ENCODE peak calls at places on chromosomes 1 and 21, in five cellular contexts. J, U, B, Q and M are unnamed samples. For H3K27me3, the result is how much of the 10 kb centered on the place peaks cover.

GRCh38 chr1:189274267-189274666 is 1203.4 kb downstream of the BRINP3 start:
- DNase-seq in J (no peak), Q (no peak), U (no peak), B (no peak), M (no peak)

GRCh38 chr1:225816643-225817538 is 7.0 kb downstream of the EPHX1 start:
- DNase-seq in Q (no peak), J (no peak), B (peak), U (no peak), M (no peak)

GRCh38 chr1:52179073-52179472 is 37.2 kb downstream of the ZFYVE9 start:
- DNase-seq in J (no peak), U (no peak), Q (no peak), B (no peak), M (peak)

GRCh38 chr1:46203738-46204405 is 738 bp downstream of the LURAP1 start:
- DNase-seq in U (no peak), J (no peak), Q (no peak), B (no peak), M (no peak)

GRCh38 chr1:235952950-235953615 is 86.4 kb upstream of the LYST start:
- DNase-seq in U (no peak), Q (no peak), B (no peak), J (no peak), M (no peak)

GRCh38 chr21:41016472-41016871 is 151.5 kb upstream of the BACE2 start:
- DNase-seq in U (no peak), B (no peak), J (no peak), Q (no peak), M (no peak)

GRCh38 chr1:3473381-3473844 is 18.9 kb downstream of the ARHGEF16 start:
- DNase-seq in J (no peak), Q (no peak), B (no peak), U (peak), M (peak)

GRCh38 chr1:228082975-228083870 is 715 bp downstream of the ARF1 start:
- DNase-seq in U (no peak), B (peak), J (no peak), Q (peak), M (no peak)

GRCh38 chr1:50458507-50458906 is 35.3 kb upstream of the DMRTA2 start:
- DNase-seq in J (no peak), U (no peak), B (no peak), Q (no peak), M (no peak)

GRCh38 chr1:201739492-201740085 is 89.4 kb upstream of the IPO9 start:
- DNase-seq in J (no peak), U (no peak), B (peak), Q (no peak), M (peak)

GRCh38 chr1:54487571-54488050 is 60.4 kb upstream of the ACOT11 start:
- DNase-seq in J (no peak), B (peak), U (no peak), Q (no peak), M (no peak)

GRCh38 chr1:198201956-198202784 is 45.4 kb downstream of the NEK7 start:
- DNase-seq in U (no peak), J (no peak), Q (no peak), B (no peak), M (no peak)

GRCh38 chr1:3474421-3474820 is 20.0 kb downstream of the ARHGEF16 start:
- DNase-seq in U (no peak), Q (no peak), B (no peak), J (no peak), M (no peak)

GRCh38 chr1:94720091-94720793 is 99.9 kb upstream of the SLC44A3 start:
- DNase-seq in Q (no peak), B (no peak), U (no peak), J (no peak), M (no peak)

GRCh38 chr21:44767834-44768831 is 33.5 kb downstream of the UBE2G2 start:
- DNase-seq in B (no peak), J (no peak), Q (no peak), U (no peak), M (no peak)

GRCh38 chr1:192516776-192517297 is 58.7 kb upstream of the RGS1 start:
- DNase-seq in U (no peak), B (no peak), J (no peak), Q (no peak), M (peak)

GRCh38 chr1:18809953-18810899 is 49.2 kb downstream of the TAS1R2 start:
- DNase-seq in Q (no peak), U (no peak), J (no peak), B (no peak), M (no peak)

GRCh38 chr21:44516342-44516741 is 23.7 kb downstream of the KRTAP10-1 start:
- DNase-seq in B (no peak), Q (no peak), U (no peak), J (no peak), M (no peak)

GRCh38 chr1:205318231-205318991 is 3.1 kb downstream of the NUAK2 start:
- DNase-seq in Q (no peak), J (no peak), U (no peak), B (no peak), M (peak)

GRCh38 chr1:202643397-202644218 is 66.6 kb downstream of the SYT2 start:
- DNase-seq in B (no peak), J (no peak), Q (no peak), U (no peak), M (no peak)

GRCh38 chr1:156420209-156421061 is 51.4 kb downstream of the RHBG start:
- DNase-seq in B (no peak), J (no peak), U (no peak), Q (no peak), M (no peak)

GRCh38 chr21:38814126-38815059 is 8.7 kb downstream of the ETS2 start:
- DNase-seq in Q (no peak), J (no peak), B (peak), U (no peak), M (no peak)
- H3K4me3 ChIP-seq in Q (no peak), J (no peak), B (no peak), U (no peak), M (no peak)

GRCh38 chr1:90835661-90836344 is 118.7 kb upstream of the BARHL2 start:
- DNase-seq in U (no peak), J (no peak), B (no peak), Q (no peak), M (no peak)
- H3K27me3 ChIP-seq in U (half or more), J (under half), B (under half), Q (under half), M (half or more)

GRCh38 chr1:9182784-9183257 is 51.8 kb upstream of the H6PD start:
- DNase-seq in Q (no peak), J (no peak), U (no peak), B (no peak), M (no peak)
- H3K4me3 ChIP-seq in Q (peak), J (peak), U (peak), B (peak), M (peak)

GRCh38 chr1:43936470-43937151 is 3.0 kb downstream of the ARTN start:
- DNase-seq in B (no peak), Q (no peak), J (no peak), U (no peak), M (no peak)
- H3K27me3 ChIP-seq in B (under half), Q (under half), J (under half), U (under half), M (under half)